ENCODE peak calls at places on chromosomes 5 and 9, in seven cellular contexts. O, H, P, Y, D, T and I are unnamed samples.
A peak's percentile ranks its signal among the peaks of the same experiment; 100 is the strongest.

GRCh38 chr5:150665044-150665443 is 4.0 kb downstream of the MYOZ3 start:
- DNase-seq in O (peak; percentile 96), H (no peak), P (no peak), Y (no peak), D (no peak), T (peak; percentile 58), I (no peak)

GRCh38 chr9:114007991-114008666 is 70.0 kb downstream of the AMBP start:
- DNase-seq in O (no peak), H (no peak), P (no peak), Y (no peak), D (no peak), T (no peak), I (no peak)

GRCh38 chr9:127451681-127452480 is 571 bp downstream of the LRSAM1 start:
- DNase-seq in O (peak; percentile 41), H (peak; percentile 71), P (peak; percentile 15), Y (no peak), D (no peak), T (peak; percentile 54), I (peak; percentile 50)

GRCh38 chr9:116288658-116289057 is 135.1 kb downstream of the PAPPA start:
- DNase-seq in O (no peak), H (peak; percentile 61), P (no peak), Y (no peak), D (peak; percentile 87), T (peak; percentile 98), I (no peak)

GRCh38 chr5:88130189-88130815 is 138.3 kb downstream of the TMEM161B start:
- DNase-seq in O (no peak), H (no peak), P (no peak), Y (no peak), D (no peak), T (no peak), I (no peak)

GRCh38 chr5:111953351-111954127 is 196.5 kb upstream of the NREP start:
- DNase-seq in O (no peak), H (no peak), P (no peak), Y (no peak), D (no peak), T (peak; percentile 89), I (no peak)

GRCh38 chr9:70566743-70567142 is 152.3 kb upstream of the KLF9 start:
- DNase-seq in O (no peak), H (peak; percentile 66), P (no peak), Y (no peak), D (no peak), T (no peak), I (no peak)

GRCh38 chr5:50727149-50727496 is 60.7 kb downstream of the PARP8 start:
- DNase-seq in O (no peak), H (no peak), P (no peak), Y (no peak), D (no peak), T (peak; percentile 78), I (no peak)

GRCh38 chr5:147451125-147451524 is 58.7 kb downstream of the DPYSL3 start:
- DNase-seq in O (no peak), H (no peak), P (no peak), Y (no peak), D (no peak), T (no peak), I (no peak)

GRCh38 chr9:97670586-97670985 is 26.6 kb downstream of the XPA start:
- DNase-seq in O (no peak), H (no peak), P (no peak), Y (no peak), D (no peak), T (no peak), I (no peak)

GRCh38 chr9:93028448-93029006 is 30.0 kb upstream of the SUSD3 start:
- DNase-seq in O (no peak), H (no peak), P (no peak), Y (no peak), D (no peak), T (no peak), I (no peak)